ENCODE peak calls at places on chromosome 1, in ten cellular contexts. P, D, W, T, R, Z, A, O, X and F are unnamed samples.

GRCh38 chr1:160821627-160822026 is 25.7 kb downstream of the LY9 start:
- DNase-seq in P (no peak), D (no peak), W (no peak), T (no peak), R (no peak), Z (no peak), A (no peak), O (no peak), X (no peak), F (no peak)

GRCh38 chr1:150813028-150813707 is 5.1 kb upstream of the CTSK start:
- DNase-seq in P (peak; percentile 79), D (no peak), W (peak; percentile 74), T (peak; percentile 36), R (peak; percentile 72), Z (peak; percentile 16), A (peak; percentile 83), O (peak; percentile 45), X (peak; percentile 54), F (peak; percentile 52)

GRCh38 chr1:29974345-29974744 is 738.0 kb downstream of the PTPRU start:
- DNase-seq in P (no peak), D (no peak), W (no peak), T (peak; percentile 4), R (no peak), Z (peak; percentile 16), A (peak; percentile 46), O (no peak), X (no peak), F (no peak)

GRCh38 chr1:218361298-218362065 is 16.3 kb downstream of the TGFB2 start:
- DNase-seq in P (no peak), D (no peak), W (no peak), T (peak; percentile 66), R (no peak), Z (peak; percentile 31), A (peak; percentile 81), O (no peak), X (no peak), F (no peak)

GRCh38 chr1:112711672-112712071 is 3.5 kb downstream of the PPM1J start:
- DNase-seq in P (no peak), D (no peak), W (no peak), T (no peak), R (no peak), Z (no peak), A (no peak), O (no peak), X (no peak), F (no peak)

GRCh38 chr1:180486092-180486491 is 16.3 kb downstream of the ACBD6 start:
- DNase-seq in P (no peak), D (no peak), W (no peak), T (no peak), R (no peak), Z (no peak), A (no peak), O (no peak), X (no peak), F (no peak)

GRCh38 chr1:48059289-48059688 is 62.1 kb upstream of the TRABD2B start:
- DNase-seq in P (no peak), D (no peak), W (no peak), T (no peak), R (no peak), Z (no peak), A (no peak), O (no peak), X (no peak), F (no peak)

GRCh38 chr1:181127898-181128453 is 39.5 kb downstream of the IER5 start:
- DNase-seq in P (no peak), D (no peak), W (no peak), T (no peak), R (no peak), Z (no peak), A (no peak), O (no peak), X (no peak), F (no peak)

GRCh38 chr1:1187938-1188337 is 14.3 kb downstream of the TTLL10 start:
- DNase-seq in P (no peak), D (no peak), W (no peak), T (no peak), R (no peak), Z (no peak), A (no peak), O (no peak), X (no peak), F (no peak)

GRCh38 chr1:230426246-230427101 is at the start of gene PGBD5:
- DNase-seq in P (peak; percentile 77), D (no peak), W (peak; percentile 69), T (peak; percentile 41), R (peak; percentile 61), Z (no peak), A (peak; percentile 58), O (peak; percentile 78), X (peak; percentile 71), F (peak; percentile 81)

GRCh38 chr1:179921472-179921871 is 33.1 kb upstream of the CEP350 start:
- DNase-seq in P (no peak), D (no peak), W (no peak), T (no peak), R (no peak), Z (no peak), A (peak; percentile 41), O (no peak), X (no peak), F (no peak)

GRCh38 chr1:230568008-230568407 is 74.3 kb upstream of the COG2 start:
- DNase-seq in P (peak; percentile 56), D (no peak), W (no peak), T (peak; percentile 24), R (no peak), Z (peak; percentile 13), A (no peak), O (no peak), X (no peak), F (no peak)

GRCh38 chr1:11070876-11071275 is 11.1 kb upstream of the SRM start:
- DNase-seq in P (no peak), D (no peak), W (peak; percentile 11), T (no peak), R (no peak), Z (no peak), A (no peak), O (no peak), X (no peak), F (no peak)

DNA sequence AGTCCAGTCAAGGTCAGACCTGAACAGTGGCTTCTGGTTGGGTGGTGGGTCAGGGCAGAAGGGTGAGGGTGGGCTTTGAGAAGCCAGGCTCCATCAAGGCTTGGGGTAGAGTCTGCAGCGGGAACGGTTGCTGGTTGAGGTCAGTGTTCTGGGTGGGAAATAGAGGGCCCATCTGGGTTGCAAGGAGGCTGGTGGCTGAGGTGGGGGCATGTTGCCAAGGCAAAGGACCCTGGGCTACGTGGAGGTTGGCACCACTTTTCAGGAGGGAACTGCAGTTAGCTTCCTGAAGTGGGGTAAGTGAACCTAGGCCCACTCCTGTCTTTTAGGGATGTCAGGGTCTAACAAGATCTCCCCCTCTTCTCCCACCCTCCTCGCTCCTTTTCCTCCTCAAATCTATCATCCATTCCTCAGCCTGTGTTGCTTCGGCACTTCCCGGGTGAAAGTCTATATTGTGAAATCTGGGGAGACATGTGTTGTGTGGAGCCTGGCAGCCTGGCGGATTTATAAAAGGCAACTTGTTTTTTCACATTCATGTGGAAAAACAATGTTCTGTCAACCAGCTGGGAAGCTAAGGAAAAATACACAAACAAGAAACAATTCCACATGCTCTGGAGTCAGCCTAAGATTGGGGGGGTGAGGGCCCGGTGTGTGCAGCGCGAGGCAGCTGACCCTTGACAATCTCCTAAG is 1.5 kb downstream of the IL22RA1 start:
- DNase-seq in P (no peak), D (no peak), W (no peak), T (peak; percentile 49), R (no peak), Z (no peak), A (no peak), O (no peak), X (no peak), F (no peak)
- TF ChIP-seq POLR2A in P (no peak), D (no peak), W (no peak), T (no peak), R (no peak), Z (no peak), A (no peak), O (no peak), X (no peak), F (no peak)

GRCh38 chr1:167912294-167912693 is 1.6 kb downstream of the ADCY10 start:
- DNase-seq in P (no peak), D (no peak), W (no peak), T (no peak), R (no peak), Z (no peak), A (no peak), O (no peak), X (no peak), F (no peak)

GRCh38 chr1:167913895-167914502 is at the start of gene ADCY10:
- DNase-seq in P (peak; percentile 37), D (no peak), W (no peak), T (peak; percentile 44), R (no peak), Z (no peak), A (no peak), O (no peak), X (no peak), F (no peak)

GRCh38 chr1:167911413-167911812 is 2.5 kb downstream of the ADCY10 start:
- DNase-seq in P (peak; percentile 74), D (no peak), W (no peak), T (no peak), R (peak; percentile 14), Z (no peak), A (peak; percentile 24), O (no peak), X (no peak), F (no peak)

GRCh38 chr1:167916766-167917511 is 3.0 kb upstream of the ADCY10 start:
- DNase-seq in P (no peak), D (no peak), W (no peak), T (peak; percentile 92), R (no peak), Z (no peak), A (no peak), O (no peak), X (no peak), F (no peak)

GRCh38 chr1:167915528-167916102 is 1.7 kb upstream of the ADCY10 start:
- DNase-seq in P (peak; percentile 78), D (no peak), W (no peak), T (no peak), R (no peak), Z (no peak), A (no peak), O (no peak), X (no peak), F (no peak)
- TF ChIP-seq POLR2A in P (no peak), D (no peak), W (no peak), T (no peak), R (no peak), Z (no peak), A (no peak), O (no peak), X (no peak), F (no peak)

GRCh38 chr1:228378453-228379164 is 28.0 kb downstream of the TRIM11 start:
- DNase-seq in P (peak; percentile 58), D (no peak), W (peak; percentile 86), T (no peak), R (no peak), Z (peak; percentile 56), A (peak; percentile 36), O (peak; percentile 84), X (peak; percentile 65), F (peak; percentile 87)
- TF ChIP-seq POLR2A in P (no peak), D (no peak), W (no peak), T (no peak), R (no peak), Z (no peak), A (no peak), O (no peak), X (no peak), F (no peak)

DNA sequence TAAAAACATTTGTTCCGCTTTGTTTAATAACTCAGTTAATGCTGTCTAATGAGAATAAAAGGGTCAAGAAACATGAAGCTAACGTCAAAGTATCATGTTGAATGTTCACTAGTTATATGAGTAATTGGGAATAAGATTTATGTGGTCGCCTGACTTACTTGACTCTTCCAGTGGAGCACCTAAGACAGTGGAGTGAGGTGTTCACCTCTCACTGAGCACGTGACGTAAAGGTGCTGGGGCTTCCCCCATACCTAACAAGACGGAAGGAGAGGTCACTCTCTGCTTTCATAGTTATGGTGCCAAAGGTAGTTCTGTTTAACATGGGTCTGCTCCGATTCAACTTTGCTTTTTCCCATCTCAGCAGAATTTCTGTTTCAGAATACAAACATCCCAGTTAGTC is 686 bp downstream of the KMO start:
- DNase-seq in P (no peak), D (peak; percentile 43), W (no peak), T (no peak), R (no peak), Z (no peak), A (no peak), O (no peak), X (no peak), F (no peak)
- TF ChIP-seq POLR2A in P (no peak), D (peak; percentile 53), W (no peak), T (no peak), R (no peak), Z (no peak), A (no peak), O (no peak), X (no peak), F (no peak)